ENCODE peak calls at places on chromosomes 2 and 18, in four cellular contexts. C is HepG2, W is GM12878, Y is H1. A is an unnamed sample.

GRCh38 chr2:235008584-235009044 is 56.8 kb downstream of the SH3BP4 start:
- DNase-seq in C (peak; percentile 55), W (no peak), Y (no peak), A (no peak)

GRCh38 chr2:70765507-70765906 is 2.5 kb downstream of the ADD2 start:
- DNase-seq in C (no peak), W (no peak), Y (no peak), A (no peak)

GRCh38 chr2:74625658-74626425 is 22.3 kb downstream of the M1AP start:
- DNase-seq in C (no peak), W (no peak), Y (no peak), A (no peak)

GRCh38 chr2:234533631-234534030 is 36.8 kb upstream of the ARL4C start:
- DNase-seq in C (no peak), W (no peak), Y (no peak), A (no peak)

GRCh38 chr18:47500930-47501329 is 249.5 kb upstream of the SKOR2 start:
- DNase-seq in C (no peak), W (no peak), Y (no peak), A (no peak)

GRCh38 chr2:217331577-217332139 is 471.8 kb upstream of the TNP1 start:
- DNase-seq in C (peak; percentile 99), W (no peak), Y (no peak), A (peak; percentile 75)

GRCh38 chr2:197925204-197925603 is 120.8 kb downstream of the PLCL1 start:
- DNase-seq in C (no peak), W (no peak), Y (no peak), A (no peak)

GRCh38 chr2:15893085-15893484 is 47.3 kb upstream of the MYCN start:
- DNase-seq in C (no peak), W (no peak), Y (no peak), A (no peak)

GRCh38 chr2:176206677-176207076 is 18.2 kb downstream of the HOXD1 start:
- DNase-seq in C (no peak), W (no peak), Y (no peak), A (no peak)

GRCh38 chr2:44324971-44325426 is 36.3 kb downstream of the PREPL start:
- DNase-seq in C (no peak), W (no peak), Y (no peak), A (no peak)

GRCh38 chr2:57740905-57741304 is 305.7 kb upstream of the VRK2 start:
- DNase-seq in C (no peak), W (no peak), Y (no peak), A (no peak)

GRCh38 chr2:226020179-226020578 is 620.7 kb downstream of the NYAP2 start:
- DNase-seq in C (no peak), W (no peak), Y (no peak), A (no peak)

DNA sequence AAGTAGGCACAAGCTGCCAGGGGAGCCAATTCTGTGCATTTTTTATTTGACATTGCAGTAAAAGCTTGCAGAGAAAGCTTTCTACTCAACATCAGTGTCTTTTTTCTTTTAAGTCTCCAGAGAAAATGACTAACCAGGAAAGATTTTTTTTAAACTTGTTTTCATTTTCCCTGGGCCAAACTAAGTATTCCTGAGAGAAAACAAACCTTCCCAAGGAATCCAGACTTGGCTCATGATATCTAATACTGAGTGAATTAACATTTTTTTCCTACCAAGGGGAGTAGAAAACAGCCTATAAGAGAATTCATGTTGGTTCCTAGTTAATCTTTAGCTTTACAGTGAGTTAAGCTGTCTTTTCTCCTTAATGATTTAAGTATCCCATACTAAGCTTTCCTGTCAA is 46.7 kb downstream of the DAPL1 start:
- DNase-seq in C (no peak), W (no peak), Y (no peak), A (no peak)
- TF ChIP-seq SUZ12 in C (no peak), W (no peak), Y (no peak), A (no peak)

GRCh38 chr2:54394392-54394791 is 61.7 kb upstream of the SPTBN1 start:
- DNase-seq in C (no peak), W (peak; percentile 17), Y (no peak), A (no peak)
- TF ChIP-seq ZNF274 in C (no peak), W (no peak), Y (no peak), A (no peak)

DNA sequence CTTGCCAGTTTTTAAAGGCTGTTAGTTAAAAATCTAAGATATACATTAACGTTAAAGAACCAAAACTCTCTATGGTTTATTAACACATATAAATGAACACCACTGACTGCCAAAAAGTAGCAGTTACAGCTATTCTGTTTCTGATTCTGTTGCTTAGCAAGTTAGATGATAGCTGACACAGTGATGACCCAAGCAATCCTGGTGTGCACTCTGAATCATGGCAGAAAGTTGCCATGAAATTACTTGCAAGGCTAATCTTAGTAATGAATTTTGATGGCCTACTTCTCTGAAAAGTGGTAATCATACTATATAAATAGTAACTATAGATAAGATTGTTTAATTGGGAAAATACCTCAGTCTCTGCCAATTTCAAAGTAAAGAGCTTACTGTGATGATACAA is 57.7 kb downstream of the ROCK2 start:
- DNase-seq in C (no peak), W (no peak), Y (no peak), A (no peak)
- TF ChIP-seq YY1 in C (no peak), W (no peak), Y (no peak), A (no peak)

GRCh38 chr18:55706893-55707292 is 118.9 kb upstream of the TCF4 start:
- DNase-seq in C (no peak), W (no peak), Y (no peak), A (no peak)
- TF ChIP-seq SUZ12 in C (no peak), W (no peak), Y (no peak), A (no peak)

A was measured in NT2/D1.